ENCODE peak calls at places on chromosome 5, in six cellular contexts. M, S, V, L, N and R are unnamed samples. For H3K9me3, the result is how much of the 10 kb centered on the place peaks cover.

GRCh38 chr5:126198509-126198908 is 224.7 kb upstream of the GRAMD2B start:
- DNase-seq in M (no peak), S (no peak), V (no peak), L (no peak), N (no peak), R (no peak)

GRCh38 chr5:127858116-127858784 is 155.1 kb downstream of the CCDC192 start:
- DNase-seq in M (no peak), S (no peak), V (no peak), L (no peak), N (no peak), R (no peak)

GRCh38 chr5:7576023-7576715 is 180.2 kb downstream of the ADCY2 start:
- DNase-seq in M (no peak), S (no peak), V (no peak), L (no peak), N (no peak), R (peak)

GRCh38 chr5:118960557-118960956 is 27.8 kb downstream of the DTWD2 start:
- DNase-seq in M (no peak), S (no peak), V (no peak), L (no peak), N (no peak), R (no peak)

GRCh38 chr5:52898961-52899680 is 90.0 kb upstream of the ITGA2 start:
- DNase-seq in M (no peak), S (no peak), V (no peak), L (no peak), N (no peak), R (no peak)

GRCh38 chr5:124596595-124597388 is 149.6 kb downstream of the ZNF608 start:
- DNase-seq in M (peak), S (peak), V (no peak), L (no peak), N (peak), R (no peak)

GRCh38 chr5:139769477-139769876 is 26.1 kb upstream of the PSD2 start:
- DNase-seq in M (no peak), S (no peak), V (no peak), L (no peak), N (no peak), R (no peak)

GRCh38 chr5:163453705-163454104 is 6.2 kb downstream of the NUDCD2 start:
- DNase-seq in M (no peak), S (no peak), V (no peak), L (no peak), N (no peak), R (no peak)

DNA sequence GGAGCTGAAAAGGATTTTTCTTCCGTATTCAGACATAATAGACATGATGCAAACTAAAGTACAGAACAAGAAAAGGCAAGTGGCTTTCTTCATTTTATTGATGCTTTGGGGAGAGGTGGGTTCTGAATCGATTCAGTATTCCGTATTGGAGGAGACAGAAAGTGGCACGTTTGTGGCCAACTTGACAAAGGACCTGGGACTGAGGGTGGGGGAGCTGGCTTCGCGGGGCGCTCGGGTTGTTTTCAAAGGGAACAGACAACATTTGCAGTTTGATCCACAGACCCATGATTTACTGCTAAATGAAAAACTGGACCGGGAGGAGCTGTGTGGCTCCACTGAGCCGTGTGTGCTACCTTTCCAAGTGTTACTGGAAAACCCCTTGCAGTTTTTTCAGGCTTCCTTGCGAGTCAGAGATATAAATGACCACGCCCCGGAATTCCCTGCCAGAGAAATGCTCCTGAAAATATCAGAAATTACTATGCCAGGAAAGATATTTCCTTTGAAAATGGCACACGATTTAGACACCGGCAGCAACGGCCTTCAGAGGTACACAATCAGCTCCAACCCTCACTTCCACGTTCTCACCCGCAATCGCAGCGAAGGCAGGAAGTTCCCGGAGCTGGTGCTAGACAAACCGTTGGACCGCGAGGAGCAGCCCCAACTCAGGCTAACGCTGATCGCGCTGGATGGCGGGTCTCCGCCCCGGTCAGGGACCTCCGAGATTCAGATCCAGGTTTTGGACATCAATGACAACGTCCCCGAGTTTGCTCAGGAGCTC is 547 bp downstream of the PCDHB6 start:
- DNase-seq in M (no peak), S (no peak), V (no peak), L (no peak), N (no peak), R (no peak)
- H3K9me3 ChIP-seq in M (under half), S (under half), V (half or more), L (under half), N (under half), R (under half)

GRCh38 chr5:16934123-16934522 is 2.0 kb downstream of the MYO10 start:
- DNase-seq in M (peak), S (peak), V (no peak), L (peak), N (peak), R (peak)

GRCh38 chr5:16932401-16932800 is 3.7 kb downstream of the MYO10 start:
- DNase-seq in M (no peak), S (no peak), V (no peak), L (no peak), N (no peak), R (peak)

GRCh38 chr5:16934669-16935068 is 1.4 kb downstream of the MYO10 start:
- DNase-seq in M (no peak), S (no peak), V (no peak), L (no peak), N (no peak), R (no peak)

GRCh38 chr5:16931334-16932110 is 4.6 kb downstream of the MYO10 start:
- DNase-seq in M (no peak), S (no peak), V (no peak), L (no peak), N (peak), R (peak)

GRCh38 chr5:16933337-16933736 is 2.8 kb downstream of the MYO10 start:
- DNase-seq in M (no peak), S (no peak), V (no peak), L (no peak), N (no peak), R (no peak)
- TF ChIP-seq POLR2A in M (no peak), S (no peak), V (no peak), L (no peak), N (no peak), R (no peak)

GRCh38 chr5:1428107-1428506 is 17.1 kb downstream of the SLC6A3 start:
- DNase-seq in M (no peak), S (no peak), V (no peak), L (no peak), N (no peak), R (no peak)

GRCh38 chr5:1423901-1424603 is 21.2 kb downstream of the SLC6A3 start:
- DNase-seq in M (no peak), S (peak), V (no peak), L (no peak), N (no peak), R (no peak)

GRCh38 chr5:1420211-1421195 is 24.7 kb downstream of the SLC6A3 start:
- DNase-seq in M (no peak), S (peak), V (no peak), L (no peak), N (peak), R (no peak)

GRCh38 chr5:1421521-1422341 is 23.5 kb downstream of the SLC6A3 start:
- DNase-seq in M (no peak), S (peak), V (no peak), L (no peak), N (peak), R (no peak)

DNA sequence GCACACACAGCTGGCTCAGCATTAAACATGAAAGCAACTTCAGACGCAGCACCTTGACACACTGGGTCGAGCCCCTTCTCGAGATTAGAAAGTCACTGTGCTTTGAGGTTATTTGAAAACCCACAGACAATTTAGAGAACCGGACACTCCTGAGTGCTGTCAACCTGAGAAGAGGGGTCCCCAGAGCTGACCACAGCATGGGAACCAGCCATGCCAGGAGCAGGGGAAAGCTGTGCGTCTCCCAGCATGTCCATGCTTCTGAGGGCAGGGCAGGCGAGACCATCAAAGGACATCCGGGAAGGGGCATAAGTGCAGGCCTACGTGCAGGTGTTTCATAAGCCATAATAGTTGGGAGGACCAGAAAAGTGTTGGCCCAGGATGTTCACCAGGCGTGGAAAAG is 20.5 kb downstream of the SLC6A3 start:
- DNase-seq in M (no peak), S (peak), V (no peak), L (no peak), N (no peak), R (no peak)
- H3K9me3 ChIP-seq in M (under half), S (under half), V (under half), L (under half), N (under half), R (under half)

DNA sequence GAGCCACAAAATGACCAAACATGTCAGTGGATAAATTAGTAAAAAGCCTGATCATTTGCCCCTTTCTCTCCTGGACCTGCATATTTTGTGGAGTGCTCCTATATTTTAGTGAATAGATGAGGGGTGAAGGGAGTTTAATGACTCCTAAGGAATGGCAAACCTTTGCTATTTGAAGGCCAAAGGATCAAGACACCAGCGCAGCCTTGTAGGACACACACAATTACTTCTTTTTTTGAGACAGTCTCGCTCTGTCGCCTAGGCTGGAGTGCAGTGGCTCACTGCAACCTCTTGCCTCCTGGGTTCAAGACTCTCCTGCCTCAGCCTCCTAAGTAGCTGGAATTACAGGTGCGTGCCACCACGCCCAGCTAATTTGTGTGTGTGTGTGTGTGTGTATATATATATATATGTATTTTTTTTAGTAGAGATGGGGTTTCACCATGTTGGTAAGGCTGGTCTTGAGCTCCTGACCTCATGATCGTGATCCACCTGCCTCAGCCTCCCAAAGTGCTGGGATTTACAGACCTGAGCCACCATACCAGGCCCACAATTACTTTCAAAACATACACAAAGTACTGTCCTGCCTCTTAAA is 60.5 kb downstream of the CSNK1A1 start:
- DNase-seq in M (no peak), S (no peak), V (no peak), L (no peak), N (no peak), R (no peak)
- TF ChIP-seq POLR2A in M (no peak), S (no peak), V (no peak), L (no peak), N (no peak), R (no peak)

DNA sequence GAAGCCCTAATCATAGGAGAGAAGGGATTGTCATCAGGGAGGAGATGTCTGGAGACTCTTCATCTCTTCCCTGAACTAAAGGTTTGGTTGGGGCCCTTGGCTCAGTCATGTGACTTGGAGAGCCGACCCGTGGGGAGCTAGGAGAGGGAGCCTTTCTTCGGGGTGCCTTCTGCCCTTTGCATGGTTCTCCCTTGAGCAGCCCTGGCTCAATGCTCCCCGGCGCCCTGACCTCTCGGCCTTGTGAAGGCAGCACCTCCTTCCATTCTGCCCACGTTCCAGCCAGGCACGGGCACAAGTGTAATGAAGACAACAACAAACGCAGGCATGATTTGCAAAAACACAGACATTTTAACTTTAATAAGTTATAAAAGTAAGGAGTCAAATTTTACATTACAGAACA is 50.4 kb downstream of the ZNF354C start:
- DNase-seq in M (no peak), S (no peak), V (peak), L (no peak), N (no peak), R (no peak)
- H3K9me3 ChIP-seq in M (under half), S (under half), V (half or more), L (under half), N (under half), R (under half)

DNA sequence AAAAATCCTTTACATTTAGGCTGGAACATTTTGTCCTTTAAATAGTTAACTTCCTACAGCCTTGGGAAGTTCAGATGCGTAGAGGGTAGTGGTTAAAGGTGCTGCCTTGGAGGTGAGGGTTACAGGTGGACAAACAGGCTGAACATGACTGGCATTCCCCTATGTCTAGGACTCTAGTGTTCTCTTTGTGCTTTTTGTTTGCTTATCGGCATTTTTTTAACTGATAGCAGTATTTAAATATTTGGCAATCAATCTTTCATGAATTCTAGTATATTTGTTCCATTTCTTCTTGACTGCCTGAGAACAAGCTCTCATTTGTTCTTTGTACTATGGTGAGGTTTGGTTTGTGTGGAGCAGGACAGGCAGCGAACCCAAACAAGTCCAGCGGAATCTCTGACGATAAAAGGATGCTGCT is 307.6 kb downstream of the CTNND2 start:
- DNase-seq in M (no peak), S (no peak), V (no peak), L (no peak), N (peak), R (no peak)
- TF ChIP-seq POLR2A in M (no peak), S (no peak), V (no peak), L (no peak), N (no peak), R (no peak)

GRCh38 chr5:141412853-141413539 is at the start of gene PCDHGA10:
- DNase-seq in M (no peak), S (no peak), V (no peak), L (no peak), N (peak), R (peak)

GRCh38 chr5:141409598-141410306 is 1.9 kb downstream of the PCDHGB6 start:
- DNase-seq in M (no peak), S (no peak), V (no peak), L (no peak), N (no peak), R (no peak)

GRCh38 chr5:141413540-141414069 is 818 bp downstream of the PCDHGA10 start:
- DNase-seq in M (no peak), S (no peak), V (no peak), L (no peak), N (no peak), R (no peak)

GRCh38 chr5:141411575-141411974 is 1.2 kb upstream of the PCDHGA10 start:
- DNase-seq in M (no peak), S (no peak), V (no peak), L (no peak), N (no peak), R (no peak)
- H3K9me3 ChIP-seq in M (under half), S (under half), V (half or more), L (half or more), N (under half), R (half or more)